ENCODE peak calls at places on chromosomes 7 and 10, in seven cellular contexts. Q is IMR-90, I is H9, M is H1, Y is mesenchymal stem cell, K is mesendoderm, W is neuronal stem cell. B is an unnamed sample.

GRCh38 chr10:62224606-62225005 is 44.0 kb downstream of the RTKN2 start:
- DNase-seq in Y (peak; percentile 46), I (no peak), K (peak; percentile 92), M (no peak), W (no peak), Q (peak; percentile 78), B (peak; percentile 76)

GRCh38 chr10:129530486-129531065 is 63.5 kb downstream of the MGMT start:
- DNase-seq in M (no peak), I (no peak), Y (no peak), K (no peak), W (no peak), Q (no peak), B (no peak)

GRCh38 chr7:66374141-66374540 is 169.0 kb downstream of the TPST1 start:
- DNase-seq in M (no peak), I (no peak), Y (no peak), Q (peak; percentile 21), W (no peak), K (no peak), B (no peak)

GRCh38 chr10:22573820-22574569 is 140.4 kb downstream of the PIP4K2A start:
- DNase-seq in W (no peak), Q (peak; percentile 41), K (peak; percentile 63), Y (peak; percentile 41), I (no peak), M (peak; percentile 41), B (no peak)

GRCh38 chr7:137337902-137338301 is 5.6 kb downstream of the PTN start:
- DNase-seq in I (no peak), W (no peak), K (peak; percentile 70), M (no peak), Q (no peak), Y (no peak), B (no peak)

GRCh38 chr10:22621726-22622125 is 92.7 kb downstream of the PIP4K2A start:
- DNase-seq in Y (no peak), M (no peak), K (no peak), W (no peak), I (no peak), Q (no peak), B (no peak)

GRCh38 chr7:79681454-79681853 is 228.0 kb upstream of the MAGI2 start:
- DNase-seq in I (no peak), K (no peak), Y (no peak), Q (no peak), M (no peak), W (no peak), B (no peak)

GRCh38 chr10:22764639-22765038 is 50.3 kb upstream of the PIP4K2A start:
- DNase-seq in M (no peak), I (no peak), K (no peak), W (no peak), Q (no peak), Y (no peak), B (no peak)

GRCh38 chr10:89086801-89087513 is 96.4 kb downstream of the FAS start:
- DNase-seq in Y (peak; percentile 70), M (no peak), Q (peak; percentile 82), K (peak; percentile 44), I (peak; percentile 72), W (no peak), B (peak; percentile 51)

GRCh38 chr7:139566075-139566474 is 42.6 kb downstream of the CLEC2L start:
- DNase-seq in W (no peak), I (no peak), K (no peak), Q (no peak), M (no peak), Y (no peak), B (no peak)

DNA sequence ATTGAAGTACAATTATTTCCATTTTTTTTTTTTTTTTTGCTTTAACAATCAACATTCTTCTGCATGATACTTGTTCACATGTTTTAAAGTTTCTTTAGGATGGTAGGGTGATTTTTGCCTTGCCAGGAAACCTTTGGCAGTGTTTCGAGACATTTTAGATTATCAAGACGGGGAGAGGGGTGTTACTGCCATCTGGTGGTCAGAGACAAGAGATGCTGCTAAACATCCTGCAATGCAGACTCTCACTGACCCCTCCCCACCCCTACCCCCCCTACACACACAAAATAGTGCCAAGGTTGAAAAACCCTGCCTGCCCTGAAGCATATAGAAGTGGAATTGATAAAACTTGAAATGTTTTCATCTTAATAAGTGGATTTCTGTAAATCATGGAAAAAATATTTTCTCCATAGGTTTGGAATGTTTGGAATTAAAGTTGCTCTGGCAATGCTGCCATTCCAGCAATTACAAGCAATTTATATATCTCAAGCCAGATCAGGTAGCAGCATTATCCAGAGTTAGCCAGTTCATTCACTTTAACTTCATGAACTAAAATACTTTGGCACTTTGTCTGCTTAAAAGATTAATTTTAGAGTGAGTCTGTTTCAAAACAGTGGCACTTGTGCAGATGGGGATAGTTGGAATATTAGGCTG is 62.1 kb downstream of the SDHAF3 start:
- DNase-seq in I (peak; percentile 36), W (peak; percentile 53), Q (peak; percentile 65), Y (peak; percentile 72), K (peak; percentile 74), M (no peak), B (peak; percentile 58)
- H3K23ac ChIP-seq in I (no peak overlapping the region), W (no peak overlapping the region), Q (no peak overlapping the region), Y (no peak overlapping the region), K (no peak overlapping the region), M (no peak overlapping the region), B (no peak overlapping the region)

DNA sequence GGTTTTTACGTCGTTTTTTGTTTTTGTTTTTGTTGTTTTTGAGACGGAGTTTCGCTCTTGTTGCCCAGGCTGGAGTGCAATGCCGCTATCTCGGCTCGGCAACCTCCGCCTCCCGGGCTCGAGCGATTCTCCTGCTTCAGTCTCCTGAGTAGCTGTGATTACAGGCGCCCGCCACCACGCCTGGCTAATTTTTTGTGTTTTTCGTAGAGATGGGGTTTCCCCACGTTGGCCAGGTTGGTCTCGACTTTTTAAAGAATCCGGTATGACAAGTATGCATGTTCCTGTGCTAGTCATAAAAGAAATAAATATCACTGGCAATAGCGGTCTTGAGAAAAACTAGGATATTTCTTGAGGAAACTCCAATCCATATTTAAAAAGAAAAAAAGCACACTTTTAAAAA is 2.7 kb upstream of the ARL4A start:
- DNase-seq in M (no peak), Q (no peak), K (no peak), I (no peak), W (no peak), Y (no peak), B (peak; percentile 58)
- H3K23ac ChIP-seq in M (no peak overlapping the region), Q (no peak overlapping the region), K (no peak overlapping the region), I (no peak overlapping the region), W (no peak overlapping the region), Y (no peak overlapping the region), B (no peak overlapping the region)

GRCh38 chr10:75062900-75063299 is 48.6 kb upstream of the SAMD8 start:
- DNase-seq in K (peak; percentile 48), Y (no peak), I (no peak), W (no peak), M (no peak), Q (no peak), B (no peak)
- H3K23ac ChIP-seq in K (no peak overlapping the region), Y (no peak overlapping the region), I (no peak overlapping the region), W (no peak overlapping the region), M (no peak overlapping the region), Q (no peak overlapping the region), B (no peak overlapping the region)

GRCh38 chr10:132748135-132748534 is 37.8 kb downstream of the NKX6-2 start:
- DNase-seq in K (no peak), I (no peak), Q (no peak), Y (no peak), W (no peak), M (no peak), B (no peak)

GRCh38 chr10:132745971-132746370 is 40.0 kb downstream of the NKX6-2 start:
- DNase-seq in Q (no peak), Y (no peak), M (no peak), W (no peak), K (no peak), I (no peak), B (no peak)

GRCh38 chr10:132745511-132745910 is 40.4 kb downstream of the NKX6-2 start:
- DNase-seq in Q (no peak), Y (no peak), K (no peak), W (no peak), I (no peak), M (no peak), B (no peak)

GRCh38 chr10:132746386-132746785 is 39.6 kb downstream of the NKX6-2 start:
- DNase-seq in K (no peak), Y (no peak), W (no peak), M (no peak), Q (no peak), I (no peak), B (no peak)

GRCh38 chr10:132746801-132747625 is 38.9 kb downstream of the NKX6-2 start:
- DNase-seq in W (peak; percentile 71), M (no peak), Q (no peak), K (peak; percentile 11), I (peak; percentile 66), Y (no peak), B (no peak)
- H3K23ac ChIP-seq in W (no peak overlapping the region), M (no peak overlapping the region), Q (no peak overlapping the region), K (no peak overlapping the region), I (no peak overlapping the region), Y (no peak overlapping the region), B (no peak overlapping the region)

DNA sequence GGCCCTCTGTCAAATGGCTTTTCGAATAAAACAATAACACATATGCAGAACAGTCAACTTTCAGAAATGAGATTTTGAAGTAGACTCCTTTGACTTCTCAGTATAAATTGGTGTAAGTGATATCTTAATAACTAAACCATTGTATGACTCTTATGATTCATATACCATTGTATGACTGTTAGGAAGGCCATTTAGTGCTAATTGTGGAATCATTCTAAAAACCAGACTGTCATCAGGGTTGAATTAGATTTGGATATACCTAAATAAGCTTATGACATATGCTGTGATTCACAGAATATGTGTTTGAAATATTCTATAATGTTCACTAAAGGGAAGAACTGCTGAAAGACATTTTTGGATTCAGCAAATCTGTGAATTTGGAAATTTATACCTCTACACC is 438.0 kb downstream of the MDFIC start:
- DNase-seq in M (no peak), K (no peak), Y (no peak), W (no peak), I (no peak), Q (peak; percentile 33), B (no peak)
- H3K23ac ChIP-seq in M (no peak overlapping the region), K (no peak overlapping the region), Y (no peak overlapping the region), W (no peak overlapping the region), I (no peak overlapping the region), Q (no peak overlapping the region), B (no peak overlapping the region)

GRCh38 chr7:96111405-96111804 is 210.5 kb downstream of the SLC25A13 start:
- DNase-seq in W (no peak), I (no peak), Q (no peak), Y (no peak), K (no peak), M (no peak), B (no peak)
- H3K23ac ChIP-seq in W (no peak overlapping the region), I (no peak overlapping the region), Q (no peak overlapping the region), Y (no peak overlapping the region), K (no peak overlapping the region), M (no peak overlapping the region), B (no peak overlapping the region)

B was measured in trophoblast cell.